ENCODE peak calls at places on chromosomes 4 and X, in seven cellular contexts. Y is esophagus squamous epithelium, K is MV-4-11, A is AG04450, R is GM23338, V is ACHN, O is Daoy. I is an unnamed sample.

GRCh38 chr4:24473309-24473721 is 111.0 kb downstream of the DHX15 start:
- DNase-seq in O (peak), K (peak), R (peak), Y (no peak), V (peak), A (no peak), I (no peak)

GRCh38 chrX:38657562-38657961 is 96.2 kb downstream of the TSPAN7 start:
- DNase-seq in R (no peak), A (no peak), Y (no peak), K (no peak), O (no peak), V (no peak), I (no peak)

GRCh38 chrX:40077906-40078305 is 19.9 kb downstream of the BCOR start:
- DNase-seq in Y (no peak), K (no peak), R (no peak), O (no peak), A (no peak), V (no peak), I (no peak)

GRCh38 chr4:45629717-45630116 is 494.1 kb downstream of the GABRG1 start:
- DNase-seq in K (no peak), R (no peak), A (no peak), V (no peak), O (no peak), Y (no peak), I (no peak)

GRCh38 chrX:140123446-140123845 is 158.1 kb upstream of the CXorf66 start:
- DNase-seq in Y (no peak), K (no peak), R (peak), V (peak), O (no peak), A (no peak), I (no peak)

GRCh38 chr4:6263541-6264540 is 5.8 kb upstream of the WFS1 start:
- DNase-seq in R (peak), Y (no peak), A (no peak), K (no peak), O (peak), V (peak), I (peak)

GRCh38 chrX:72123471-72124185 is 8.1 kb downstream of the RTL5 start:
- DNase-seq in A (no peak), K (peak), V (no peak), O (no peak), Y (no peak), R (peak), I (peak)

GRCh38 chrX:25006586-25007058 is 9.1 kb downstream of the ARX start:
- DNase-seq in A (no peak), Y (no peak), V (no peak), K (no peak), O (no peak), R (no peak), I (no peak)

I was measured in brain microvascular endothelial cell.